ENCODE peak calls at places on chromosomes 3 and 15, in four cellular contexts. G is tibial artery, C is suprapubic skin, I is Karpas-422. D is an unnamed sample. For H3K36me3 and H3K27me3, the result is how much of the 10 kb centered on the place peaks cover.

GRCh38 chr3:57752307-57752706 is 3.8 kb upstream of the SLMAP start:
- DNase-seq in G (no peak), C (no peak), I (no peak), D (no peak)

GRCh38 chr3:189316296-189317019 is 144.7 kb downstream of the TPRG1 start:
- DNase-seq in G (no peak), C (no peak), I (no peak), D (peak)

GRCh38 chr15:88810449-88810848 is 7.2 kb downstream of the ACAN start:
- DNase-seq in G (no peak), C (no peak), I (no peak), D (no peak)

GRCh38 chr15:78177447-78177873 is 28.3 kb downstream of the IDH3A start:
- DNase-seq in G (no peak), C (no peak), I (peak), D (no peak)

GRCh38 chr3:106228271-106228670 is 359.5 kb upstream of the CBLB start:
- DNase-seq in G (no peak), C (no peak), I (no peak), D (no peak)

GRCh38 chr3:47440131-47440530 is 35.6 kb downstream of the SCAP start:
- DNase-seq in G (no peak), C (no peak), I (no peak), D (no peak)

GRCh38 chr3:126827121-126827520 is 123.1 kb downstream of the CHCHD6 start:
- DNase-seq in G (peak), C (no peak), I (no peak), D (no peak)

GRCh38 chr15:80925597-80926059 is 64.0 kb downstream of the MESD start:
- DNase-seq in G (no peak), C (no peak), I (no peak), D (no peak)

GRCh38 chr3:52798978-52799476 is 4.4 kb downstream of the ITIH3 start:
- DNase-seq in G (no peak), C (no peak), I (peak), D (no peak)

GRCh38 chr3:173548261-173548660 is 150.7 kb downstream of the NLGN1 start:
- DNase-seq in G (no peak), C (no peak), I (no peak), D (no peak)

GRCh38 chr3:78860567-78860966 is 907.2 kb downstream of the ROBO1 start:
- DNase-seq in G (no peak), C (no peak), I (no peak), D (no peak)

GRCh38 chr15:28886431-28887343 is 913 bp downstream of the APBA2 start:
- DNase-seq in G (no peak), C (no peak), I (no peak), D (no peak)

GRCh38 chr3:39000008-39000450 is 51.7 kb downstream of the SCN11A start:
- DNase-seq in G (no peak), C (no peak), I (peak), D (no peak)

GRCh38 chr15:90264649-90265048 is 823 bp upstream of the NGRN start:
- DNase-seq in G (no peak), C (no peak), I (peak), D (no peak)

GRCh38 chr15:84826369-84826823 is 9.2 kb downstream of the ALPK3 start:
- DNase-seq in G (peak), C (no peak), I (peak), D (peak)

GRCh38 chr3:109863701-109864100 is 526.4 kb upstream of the DPPA4 start:
- DNase-seq in G (no peak), C (no peak), I (no peak), D (no peak)

GRCh38 chr3:45204136-45204535 is 22.0 kb downstream of the TMEM158 start:
- DNase-seq in G (no peak), C (no peak), I (no peak), D (no peak)

GRCh38 chr3:54094926-54095325 is 27.4 kb upstream of the CACNA2D3 start:
- DNase-seq in G (no peak), C (no peak), I (no peak), D (no peak)

GRCh38 chr3:130829575-130829947 is 64.3 kb upstream of the ATP2C1 start:
- DNase-seq in G (no peak), C (no peak), I (no peak), D (no peak)

GRCh38 chr3:159763466-159764210 is 225.0 kb upstream of the IL12A start:
- DNase-seq in G (peak), C (no peak), I (no peak), D (peak)

GRCh38 chr3:187621881-187622280 is 48.3 kb downstream of the SST start:
- DNase-seq in G (no peak), C (no peak), I (no peak), D (no peak)

GRCh38 chr15:51448592-51449494 is 107.4 kb downstream of the GLDN start:
- DNase-seq in G (no peak), C (no peak), I (no peak), D (no peak)

GRCh38 chr15:52180196-52180835 is 10.9 kb downstream of the GNB5 start:
- DNase-seq in G (no peak), C (no peak), I (peak), D (no peak)

GRCh38 chr3:4736284-4736861 is 242.9 kb upstream of the BHLHE40 start:
- DNase-seq in G (no peak), C (no peak), I (no peak), D (peak)

GRCh38 chr15:42156266-42156922 is at the start of gene PLA2G4F:
- DNase-seq in G (no peak), C (peak), I (peak), D (peak)

GRCh38 chr15:44340410-44340809 is 51.9 kb downstream of the GOLM2 start:
- DNase-seq in G (no peak), C (no peak), I (no peak), D (peak)

GRCh38 chr15:76529911-76530310 is 193.3 kb downstream of the ISL2 start:
- DNase-seq in G (no peak), C (no peak), I (no peak), D (no peak)

GRCh38 chr15:89765694-89766093 is 10.4 kb upstream of the MESP2 start:
- DNase-seq in G (no peak), C (no peak), I (no peak), D (no peak)

GRCh38 chr3:85710490-85710889 is 751.7 kb downstream of the CADM2 start:
- DNase-seq in G (no peak), C (no peak), I (no peak), D (no peak)

GRCh38 chr3:71076361-71076997 is 507.0 kb downstream of the FOXP1 start:
- DNase-seq in G (no peak), C (no peak), I (no peak), D (no peak)

GRCh38 chr15:39666671-39667070 is 85.8 kb downstream of the THBS1 start:
- DNase-seq in G (no peak), C (no peak), I (no peak), D (no peak)

GRCh38 chr3:58999779-59000170 is 50.0 kb downstream of the CFAP20DC start:
- DNase-seq in G (no peak), C (no peak), I (peak), D (no peak)

GRCh38 chr3:9770276-9770812 is 597 bp upstream of the CAMK1 start:
- DNase-seq in G (peak), C (peak), I (no peak), D (no peak)

GRCh38 chr15:89978914-89979313 is 22.2 kb upstream of the ZNF710 start:
- DNase-seq in G (no peak), C (no peak), I (no peak), D (no peak)

GRCh38 chr15:52652286-52652685 is 26.9 kb downstream of the ATOSA start:
- DNase-seq in G (no peak), C (no peak), I (no peak), D (no peak)

GRCh38 chr3:190038050-190038631 is 82.6 kb downstream of the P3H2 start:
- DNase-seq in G (peak), C (no peak), I (no peak), D (peak)

GRCh38 chr15:66115568-66116206 is 137.9 kb downstream of the MEGF11 start:
- DNase-seq in G (no peak), C (no peak), I (no peak), D (no peak)

GRCh38 chr3:193134895-193135294 is 106.1 kb upstream of the PLAAT1 start:
- DNase-seq in G (no peak), C (no peak), I (no peak), D (no peak)

GRCh38 chr3:135987647-135988046 is 22.1 kb downstream of the PPP2R3A start:
- DNase-seq in G (no peak), C (no peak), I (no peak), D (no peak)

GRCh38 chr15:59160880-59161593 is 45.6 kb upstream of the LDHAL6B start:
- DNase-seq in G (no peak), C (no peak), I (peak), D (no peak)

DNA sequence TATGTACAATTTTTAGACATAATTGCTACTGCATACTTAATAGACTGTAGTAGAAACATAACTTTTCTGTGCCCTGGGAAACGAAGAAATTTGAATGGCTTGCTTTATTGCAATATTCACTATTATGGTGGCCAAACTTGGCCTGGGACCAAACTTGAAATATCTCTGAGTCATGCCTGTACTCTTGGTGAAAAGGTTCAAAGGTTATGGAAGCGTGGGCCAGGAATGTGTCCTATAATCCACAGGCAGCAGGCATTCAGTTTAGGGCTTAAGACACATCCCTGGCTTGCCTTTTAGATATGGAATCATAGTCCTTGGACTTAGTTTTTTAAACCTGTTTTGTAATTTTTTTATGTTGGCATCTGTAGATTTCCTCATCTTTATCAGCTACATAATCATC is 124.3 kb downstream of the LRIG1 start:
- DNase-seq in G (peak), C (no peak), I (no peak), D (no peak)
- H3K27ac ChIP-seq in G (no peak), C (no peak), I (no peak), D (no peak)

GRCh38 chr3:14141144-14141543 is 16.3 kb downstream of the TMEM43 start:
- DNase-seq in G (no peak), C (no peak), I (no peak), D (no peak)
- H3K36me3 ChIP-seq in G (half or more), C (half or more), I (under half), D (under half)

GRCh38 chr15:73751481-73751880 is 1.7 kb downstream of the INSYN1 start:
- DNase-seq in G (no peak), C (no peak), I (no peak), D (no peak)
- H3K27me3 ChIP-seq in G (under half), C (under half), I (under half), D (half or more)

GRCh38 chr3:150480802-150481201 is 65.5 kb downstream of the SERP1 start:
- DNase-seq in G (no peak), C (no peak), I (no peak), D (no peak)
- H3K27ac ChIP-seq in G (no peak), C (no peak), I (no peak), D (no peak)

GRCh38 chr15:98926236-98926635 is 81.4 kb downstream of the PGPEP1L start:
- DNase-seq in G (no peak), C (no peak), I (no peak), D (no peak)
- H3K36me3 ChIP-seq in G (half or more), C (half or more), I (under half), D (half or more)

D was measured in left lung.